ENCODE peak calls at places on chromosomes 11 and 22, in seven cellular contexts. H is CD8-positive, alpha-beta memory T cell; C is astrocyte of the spinal cord; U is epithelial cell of esophagus; N is NCI-H510A treated with DMSO at 0.1 percent for 48 hours; Y is cerebellar nuclear complex; X is trophoblast cell. D is an unnamed sample.

GRCh38 chr11:116499396-116500001 is 273.3 kb downstream of the BUD13 start:
- DNase-seq in X (peak), Y (no peak), C (peak), U (no peak), N (peak), H (no peak), D (no peak)

GRCh38 chr11:57662893-57663292 is 5.0 kb upstream of the ZDHHC5 start:
- DNase-seq in C (no peak), X (peak), Y (no peak), H (no peak), N (no peak), U (peak), D (no peak)

GRCh38 chr22:28904211-28904808 is 20.9 kb downstream of the ZNRF3 start:
- DNase-seq in U (peak), C (peak), N (no peak), X (no peak), Y (no peak), H (no peak), D (no peak)

GRCh38 chr22:32018056-32018455 is 25.0 kb upstream of the SLC5A1 start:
- DNase-seq in Y (no peak), C (peak), X (peak), U (peak), N (no peak), H (no peak), D (no peak)

GRCh38 chr11:110130642-110131238 is 37.5 kb downstream of the ZC3H12C start:
- DNase-seq in Y (no peak), X (peak), C (peak), U (peak), N (peak), H (no peak), D (peak)

GRCh38 chr11:8283510-8284272 is 20.0 kb upstream of the LMO1 start:
- DNase-seq in U (no peak), Y (no peak), X (no peak), C (no peak), H (no peak), N (peak), D (peak)

GRCh38 chr11:106463154-106463553 is 385.7 kb downstream of the AASDHPPT start:
- DNase-seq in X (no peak), C (no peak), H (no peak), U (no peak), Y (no peak), N (no peak), D (no peak)

GRCh38 chr11:279040-279965 is 1.1 kb downstream of the NLRP6 start:
- DNase-seq in C (no peak), N (no peak), H (peak), U (no peak), Y (no peak), X (no peak), D (no peak)

GRCh38 chr11:120431633-120432032 is 79.9 kb upstream of the GRIK4 start:
- DNase-seq in N (no peak), X (no peak), H (no peak), C (no peak), Y (no peak), U (peak), D (no peak)

GRCh38 chr11:36577859-36578258 is 10.1 kb downstream of the RAG1 start:
- DNase-seq in C (peak), Y (no peak), X (no peak), N (no peak), H (no peak), U (peak), D (no peak)

GRCh38 chr11:24587655-24588054 is 90.8 kb downstream of the LUZP2 start:
- DNase-seq in N (no peak), X (no peak), C (peak), U (no peak), Y (no peak), H (no peak), D (no peak)

GRCh38 chr11:35011389-35011788 is 95.0 kb downstream of the PDHX start:
- DNase-seq in C (peak), H (no peak), X (peak), N (no peak), U (peak), Y (no peak), D (no peak)

GRCh38 chr22:28075260-28075981 is 156.4 kb upstream of the PITPNB start:
- DNase-seq in N (no peak), C (peak), H (no peak), Y (no peak), U (peak), X (no peak), D (no peak)

D was measured in NCI-H748 treated with DMSO at 0.1 percent for 48 hours.